ENCODE peak calls at places on chromosome 15, in ten cellular contexts. N, U, Y, S, P, O, R, M, W and F are unnamed samples.

GRCh38 chr15:90143176-90143655 is 40.9 kb upstream of the IDH2 start:
- DNase-seq in N (no peak), U (peak; percentile 17), Y (peak; percentile 88), S (peak; percentile 86), P (no peak), O (peak; percentile 33), R (peak; percentile 42), M (peak; percentile 89), W (peak; percentile 14), F (no peak)

GRCh38 chr15:33256874-33257273 is 53.9 kb upstream of the RYR3 start:
- DNase-seq in N (no peak), U (no peak), Y (no peak), S (no peak), P (no peak), O (no peak), R (no peak), M (no peak), W (no peak), F (no peak)

GRCh38 chr15:66456211-66456610 is 41.4 kb downstream of the SNAPC5 start:
- DNase-seq in N (no peak), U (no peak), Y (no peak), S (no peak), P (no peak), O (peak; percentile 34), R (no peak), M (no peak), W (peak; percentile 13), F (no peak)

GRCh38 chr15:38035701-38036100 is 101.3 kb downstream of the TMCO5A start:
- DNase-seq in N (no peak), U (no peak), Y (no peak), S (no peak), P (no peak), O (no peak), R (no peak), M (no peak), W (no peak), F (no peak)

GRCh38 chr15:70475921-70476320 is 287.4 kb downstream of the UACA start:
- DNase-seq in N (no peak), U (no peak), Y (no peak), S (no peak), P (no peak), O (no peak), R (no peak), M (no peak), W (no peak), F (no peak)

GRCh38 chr15:67680645-67681044 is 138.1 kb downstream of the MAP2K5 start:
- DNase-seq in N (no peak), U (no peak), Y (no peak), S (no peak), P (no peak), O (peak; percentile 16), R (no peak), M (no peak), W (no peak), F (no peak)

GRCh38 chr15:60130398-60130797 is 126.3 kb downstream of the FOXB1 start:
- DNase-seq in N (no peak), U (no peak), Y (no peak), S (no peak), P (no peak), O (no peak), R (no peak), M (no peak), W (no peak), F (no peak)

GRCh38 chr15:99722406-99722805 is 10.8 kb downstream of the LYSMD4 start:
- DNase-seq in N (no peak), U (no peak), Y (no peak), S (no peak), P (no peak), O (no peak), R (no peak), M (no peak), W (no peak), F (no peak)

GRCh38 chr15:96052572-96053038 is 277.9 kb upstream of the NR2F2 start:
- DNase-seq in N (no peak), U (no peak), Y (no peak), S (no peak), P (no peak), O (no peak), R (no peak), M (no peak), W (no peak), F (no peak)
- TF ChIP-seq CTCF in N (no peak), U (no peak), Y (no peak), S (no peak), P (no peak), O (no peak), R (no peak), M (no peak), W (no peak), F (no peak)

DNA sequence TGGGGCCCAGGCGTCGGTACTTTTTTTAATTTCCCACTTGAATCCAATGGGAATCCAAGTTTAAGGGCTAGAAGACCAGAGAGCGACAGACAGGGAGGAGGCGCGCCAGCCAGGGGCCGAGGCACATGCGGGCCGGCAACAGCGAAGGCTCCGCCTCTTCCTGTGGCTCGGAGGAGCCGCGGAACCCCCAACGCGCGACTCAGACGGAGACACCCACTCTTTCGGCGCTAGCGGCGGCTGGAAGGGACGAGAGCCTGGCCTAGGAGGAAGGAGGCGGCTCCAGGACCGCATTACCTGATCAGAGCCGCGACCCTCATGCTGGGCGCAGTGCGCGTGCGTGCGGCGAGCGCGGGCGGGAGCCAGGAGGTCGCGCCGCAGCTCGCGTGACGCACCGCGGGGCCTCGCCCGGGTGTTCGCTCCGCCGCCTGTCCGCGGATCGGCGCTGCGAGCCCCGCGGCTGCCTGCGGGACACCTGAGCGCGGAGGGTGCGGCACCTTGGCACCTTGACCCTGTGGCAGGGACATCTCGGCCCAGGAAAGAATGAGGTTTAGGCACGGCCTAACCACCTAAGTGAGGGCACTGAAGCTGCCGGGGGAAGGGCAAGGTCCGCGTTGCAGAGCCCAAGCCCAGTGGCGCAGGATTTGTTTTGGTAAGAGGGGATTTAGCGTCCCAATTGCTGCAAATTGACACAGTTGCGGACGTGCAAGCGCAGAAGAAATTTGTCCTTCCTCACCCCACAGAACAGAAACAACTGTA is at the start of gene DPH6:
- DNase-seq in N (peak; percentile 52), U (peak; percentile 56), Y (peak; percentile 93), S (peak; percentile 90), P (peak; percentile 58), O (peak; percentile 79), R (peak; percentile 85), M (peak; percentile 81), W (peak; percentile 75), F (no peak)
- H3K4me3 ChIP-seq in N (peak within 1 kb of the TSS; percentile 85), U (peak within 1 kb of the TSS; percentile 71), Y (peak within 1 kb of the TSS; percentile 75), S (peak within 1 kb of the TSS; percentile 66), P (peak within 1 kb of the TSS; percentile 65), O (peak within 1 kb of the TSS; percentile 79), R (peak within 1 kb of the TSS; percentile 93), M (peak within 1 kb of the TSS; percentile 57), W (peak within 1 kb of the TSS; percentile 75), F (peak within 1 kb of the TSS; percentile 77)

GRCh38 chr15:77495806-77496589 is 75.3 kb downstream of the HMG20A start:
- DNase-seq in N (no peak), U (no peak), Y (peak; percentile 57), S (no peak), P (no peak), O (peak; percentile 43), R (peak; percentile 65), M (no peak), W (no peak), F (no peak)

GRCh38 chr15:77496710-77497107 is 76.0 kb downstream of the HMG20A start:
- DNase-seq in N (peak; percentile 66), U (peak; percentile 60), Y (peak; percentile 91), S (peak; percentile 91), P (peak; percentile 93), O (peak; percentile 97), R (peak; percentile 89), M (peak; percentile 80), W (peak; percentile 94), F (peak; percentile 81)

GRCh38 chr15:77499087-77499765 is 78.5 kb downstream of the HMG20A start:
- DNase-seq in N (no peak), U (no peak), Y (no peak), S (no peak), P (no peak), O (peak; percentile 26), R (no peak), M (no peak), W (no peak), F (no peak)

GRCh38 chr15:77497942-77498361 is 77.3 kb downstream of the HMG20A start:
- DNase-seq in N (no peak), U (peak; percentile 57), Y (no peak), S (no peak), P (no peak), O (peak; percentile 29), R (peak; percentile 74), M (no peak), W (peak; percentile 41), F (no peak)

DNA sequence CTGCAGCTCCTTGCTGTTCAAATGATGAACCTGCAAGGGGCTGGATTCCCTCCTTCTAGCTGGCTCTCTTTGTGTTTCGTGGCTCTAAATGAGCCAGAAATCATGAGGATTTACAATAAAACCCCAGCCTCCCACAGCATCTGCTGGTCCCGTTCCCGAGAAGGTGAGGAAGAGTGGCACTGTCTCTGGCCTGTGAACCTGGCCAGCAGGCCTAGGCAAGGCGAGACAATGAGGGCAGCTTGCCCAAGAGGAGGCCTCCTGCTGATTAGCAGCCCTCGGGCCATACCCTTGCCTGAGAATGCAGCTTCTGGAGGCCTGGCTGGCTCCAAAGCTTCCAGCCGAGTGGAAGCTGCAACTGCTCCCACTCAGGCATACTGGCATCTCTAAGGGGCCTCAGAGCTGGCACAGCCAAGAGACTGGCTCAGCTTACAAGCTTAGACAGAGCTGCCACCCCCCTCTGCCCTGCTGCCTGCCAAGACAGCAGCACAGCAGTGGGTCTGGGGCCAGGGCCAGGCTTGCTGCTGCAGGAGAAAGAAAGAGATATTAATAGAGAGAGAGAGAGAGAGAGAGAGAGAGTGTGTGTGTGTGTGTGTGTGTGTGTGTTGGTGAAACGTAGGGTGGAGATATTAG is 76.5 kb downstream of the HMG20A start:
- DNase-seq in N (no peak), U (peak; percentile 68), Y (peak; percentile 63), S (no peak), P (no peak), O (no peak), R (peak; percentile 86), M (peak; percentile 41), W (peak; percentile 45), F (no peak)
- TF ChIP-seq CTCF in N (no peak), U (no peak), Y (peak; percentile 20), S (no peak), P (no peak), O (no peak), R (no peak), M (no peak), W (no peak), F (no peak)

GRCh38 chr15:85624241-85624855 is 170.4 kb downstream of the KLHL25 start:
- DNase-seq in N (no peak), U (no peak), Y (no peak), S (no peak), P (no peak), O (no peak), R (peak; percentile 60), M (no peak), W (no peak), F (no peak)

GRCh38 chr15:85622432-85622831 is 172.3 kb downstream of the KLHL25 start:
- DNase-seq in N (no peak), U (no peak), Y (no peak), S (no peak), P (no peak), O (peak; percentile 92), R (no peak), M (no peak), W (peak; percentile 88), F (no peak)

GRCh38 chr15:85625431-85625830 is 169.3 kb downstream of the KLHL25 start:
- DNase-seq in N (no peak), U (no peak), Y (no peak), S (no peak), P (no peak), O (no peak), R (no peak), M (no peak), W (no peak), F (no peak)

GRCh38 chr15:85625856-85626255 is 168.9 kb downstream of the KLHL25 start:
- DNase-seq in N (no peak), U (no peak), Y (no peak), S (no peak), P (no peak), O (peak; percentile 96), R (no peak), M (no peak), W (peak; percentile 93), F (no peak)

DNA sequence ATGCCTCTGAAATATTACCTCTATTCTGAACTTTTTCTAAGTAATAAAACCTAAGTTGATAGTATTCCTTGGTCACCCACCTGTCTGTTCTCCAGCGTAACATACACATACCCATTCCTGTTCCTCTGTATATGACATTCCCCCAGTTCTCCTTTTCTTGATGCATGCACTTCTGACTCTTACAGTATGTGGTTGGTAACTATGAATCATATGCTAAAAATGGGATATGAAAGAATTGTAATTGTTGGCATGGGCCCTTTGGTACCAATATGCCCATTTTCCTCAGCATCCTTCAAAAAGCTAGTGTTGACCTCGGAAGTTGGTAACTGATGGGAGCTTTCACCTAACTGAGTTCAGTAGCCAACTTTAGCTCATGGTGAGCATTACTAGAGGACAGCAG is 171.1 kb downstream of the KLHL25 start:
- DNase-seq in N (no peak), U (no peak), Y (no peak), S (no peak), P (no peak), O (peak; percentile 61), R (no peak), M (no peak), W (peak; percentile 57), F (no peak)
- H3K4me3 ChIP-seq in N (peak overlapping the region; percentile 71), U (no peak overlapping the region), Y (peak overlapping the region; percentile 47), S (peak overlapping the region; percentile 18), P (peak overlapping the region; percentile 5), O (no peak overlapping the region), R (peak overlapping the region; percentile 56), M (peak overlapping the region; percentile 8), W (no peak overlapping the region), F (no peak overlapping the region)